ENCODE peak calls at places on chromosomes 12 and 14, in nine cellular contexts. L is neural progenitor cell, Y is SK-N-SH, A is GM23248, V is HCT116, Z is PC-3, N is OCI-LY7, W is MM.1S, R is hepatocyte. E is an unnamed sample.

GRCh38 chr12:69951108-69951507 is 126.1 kb downstream of the MYRFL start:
- DNase-seq in L (no peak), Y (no peak), A (no peak), V (no peak), Z (no peak), N (no peak), W (no peak), R (no peak), E (no peak)

GRCh38 chr12:78208106-78208505 is 377.4 kb downstream of the NAV3 start:
- DNase-seq in L (no peak), Y (no peak), A (peak), V (no peak), Z (peak), N (no peak), W (no peak), R (no peak), E (no peak)

GRCh38 chr14:101827286-101827685 is 65.8 kb downstream of the PPP2R5C start:
- DNase-seq in L (no peak), Y (no peak), A (no peak), V (no peak), Z (no peak), N (no peak), W (no peak), R (no peak), E (no peak)

GRCh38 chr12:96422192-96422591 is 22.0 kb upstream of the CDK17 start:
- DNase-seq in L (no peak), Y (no peak), A (peak), V (no peak), Z (no peak), N (no peak), W (no peak), R (no peak), E (no peak)

GRCh38 chr14:28613526-28613925 is 153.1 kb upstream of the FOXG1 start:
- DNase-seq in L (no peak), Y (no peak), A (no peak), V (no peak), Z (no peak), N (no peak), W (no peak), R (no peak), E (no peak)

GRCh38 chr14:34628681-34629135 is 1.2 kb downstream of the SNX6 start:
- DNase-seq in L (peak), Y (peak), A (peak), V (no peak), Z (no peak), N (peak), W (no peak), R (peak), E (no peak)

GRCh38 chr12:64413884-64414283 is 9.7 kb downstream of the XPOT start:
- DNase-seq in L (no peak), Y (no peak), A (no peak), V (no peak), Z (no peak), N (no peak), W (no peak), R (no peak), E (no peak)

GRCh38 chr12:27618836-27619235 is 77.4 kb upstream of the REP15 start:
- DNase-seq in L (no peak), Y (no peak), A (no peak), V (no peak), Z (no peak), N (no peak), W (no peak), R (no peak), E (no peak)

GRCh38 chr14:100755649-100756048 is 29.0 kb downstream of the DLK1 start:
- DNase-seq in L (no peak), Y (no peak), A (peak), V (peak), Z (peak), N (no peak), W (no peak), R (no peak), E (no peak)

GRCh38 chr12:113361574-113362370 is 3.4 kb downstream of the PLBD2 start:
- DNase-seq in L (no peak), Y (no peak), A (peak), V (no peak), Z (no peak), N (no peak), W (no peak), R (no peak), E (no peak)

GRCh38 chr14:77007975-77008421 is 20.5 kb downstream of the IRF2BPL start:
- DNase-seq in L (no peak), Y (no peak), A (no peak), V (no peak), Z (peak), N (no peak), W (no peak), R (peak), E (no peak)

GRCh38 chr12:130744274-130744673 is 28.2 kb upstream of the RIMBP2 start:
- DNase-seq in L (no peak), Y (no peak), A (no peak), V (no peak), Z (no peak), N (no peak), W (no peak), R (no peak), E (no peak)

DNA sequence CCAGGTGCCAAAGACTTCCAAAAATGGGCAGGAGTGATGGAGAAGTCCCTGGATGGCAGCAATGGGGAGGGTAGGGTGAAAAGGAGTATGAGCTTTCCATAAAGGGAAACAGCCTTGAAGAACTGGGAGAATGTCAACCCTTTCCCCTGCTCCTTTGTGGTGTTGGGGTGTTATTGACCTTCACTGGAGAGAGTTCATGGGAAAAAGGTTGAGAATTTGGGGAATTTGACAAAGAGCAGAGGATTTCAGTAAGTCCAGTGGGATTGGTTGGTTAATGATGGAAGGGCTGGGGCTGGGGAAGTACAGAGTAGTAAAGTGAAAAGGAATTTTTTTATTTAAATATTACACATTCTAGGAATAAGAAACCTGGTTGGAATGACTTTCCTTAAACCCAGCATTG is 116.6 kb downstream of the ERC1 start:
- DNase-seq in L (no peak), Y (no peak), A (no peak), V (no peak), Z (no peak), N (no peak), W (no peak), R (no peak), E (peak)
- TF ChIP-seq EZH2phosphoT487 in L (no peak), Y (no peak), A (no peak), V (no peak), Z (no peak), N (no peak), W (no peak), R (no peak), E (no peak)

GRCh38 chr14:39203659-39204606 is 28.9 kb downstream of the PNN start:
- DNase-seq in L (no peak), Y (no peak), A (no peak), V (peak), Z (peak), N (no peak), W (no peak), R (peak), E (no peak)
- TF ChIP-seq EZH2phosphoT487 in L (no peak), Y (no peak), A (no peak), V (no peak), Z (no peak), N (no peak), W (no peak), R (no peak), E (no peak)

GRCh38 chr14:36981832-36982528 is 190.4 kb downstream of the SLC25A21 start:
- DNase-seq in L (no peak), Y (no peak), A (peak), V (no peak), Z (peak), N (no peak), W (no peak), R (no peak), E (no peak)
- TF ChIP-seq EZH2phosphoT487 in L (no peak), Y (no peak), A (no peak), V (no peak), Z (no peak), N (no peak), W (no peak), R (no peak), E (no peak)

DNA sequence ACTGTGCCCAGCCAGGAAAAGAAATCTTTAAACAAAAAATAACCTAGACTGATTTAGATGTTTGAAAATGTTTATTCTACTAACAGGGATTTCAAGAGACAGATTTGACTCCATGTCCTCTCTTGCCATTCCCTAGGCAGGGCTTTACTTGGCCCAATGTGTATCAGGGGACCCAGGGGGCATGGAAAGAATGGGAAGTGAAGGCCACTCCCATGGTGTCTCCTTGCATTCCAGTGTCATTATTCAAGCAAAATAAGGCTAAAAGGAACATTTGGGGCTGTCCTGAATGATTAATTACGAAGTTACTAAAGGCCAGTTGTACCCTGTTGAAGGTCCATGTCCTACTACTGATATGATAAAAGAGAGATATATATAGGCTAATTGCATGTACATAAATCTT is 151.9 kb upstream of the ATF7IP start:
- DNase-seq in L (peak), Y (no peak), A (no peak), V (peak), Z (peak), N (no peak), W (no peak), R (no peak), E (no peak)
- TF ChIP-seq EZH2phosphoT487 in L (no peak), Y (no peak), A (no peak), V (no peak), Z (no peak), N (no peak), W (no peak), R (no peak), E (no peak)

GRCh38 chr14:65234752-65235361 is 132.5 kb upstream of the MAX start:
- DNase-seq in L (no peak), Y (no peak), A (no peak), V (no peak), Z (no peak), N (no peak), W (no peak), R (no peak), E (no peak)
- TF ChIP-seq EZH2phosphoT487 in L (no peak), Y (no peak), A (no peak), V (no peak), Z (no peak), N (no peak), W (no peak), R (no peak), E (no peak)

GRCh38 chr12:75724913-75725312 is 213.5 kb upstream of the KRR1 start:
- DNase-seq in L (no peak), Y (peak), A (peak), V (peak), Z (peak), N (no peak), W (no peak), R (peak), E (no peak)
- TF ChIP-seq EZH2phosphoT487 in L (no peak), Y (no peak), A (no peak), V (no peak), Z (no peak), N (no peak), W (no peak), R (no peak), E (no peak)

GRCh38 chr12:116456683-116457082 is 102.5 kb upstream of the MAP1LC3B2 start:
- DNase-seq in L (no peak), Y (no peak), A (peak), V (no peak), Z (peak), N (no peak), W (no peak), R (no peak), E (no peak)

GRCh38 chr12:116454076-116454475 is 105.1 kb upstream of the MAP1LC3B2 start:
- DNase-seq in L (no peak), Y (no peak), A (no peak), V (no peak), Z (no peak), N (no peak), W (no peak), R (no peak), E (no peak)

GRCh38 chr12:116456307-116456641 is 102.9 kb upstream of the MAP1LC3B2 start:
- DNase-seq in L (no peak), Y (no peak), A (peak), V (no peak), Z (no peak), N (no peak), W (no peak), R (no peak), E (no peak)

GRCh38 chr12:116454950-116455447 is 104.2 kb upstream of the MAP1LC3B2 start:
- DNase-seq in L (no peak), Y (no peak), A (peak), V (peak), Z (peak), N (no peak), W (no peak), R (peak), E (no peak)

GRCh38 chr12:116455540-116456306 is 103.5 kb upstream of the MAP1LC3B2 start:
- DNase-seq in L (peak), Y (peak), A (peak), V (peak), Z (peak), N (no peak), W (no peak), R (peak), E (peak)
- TF ChIP-seq EZH2phosphoT487 in L (no peak), Y (no peak), A (no peak), V (no peak), Z (no peak), N (no peak), W (no peak), R (no peak), E (no peak)

DNA sequence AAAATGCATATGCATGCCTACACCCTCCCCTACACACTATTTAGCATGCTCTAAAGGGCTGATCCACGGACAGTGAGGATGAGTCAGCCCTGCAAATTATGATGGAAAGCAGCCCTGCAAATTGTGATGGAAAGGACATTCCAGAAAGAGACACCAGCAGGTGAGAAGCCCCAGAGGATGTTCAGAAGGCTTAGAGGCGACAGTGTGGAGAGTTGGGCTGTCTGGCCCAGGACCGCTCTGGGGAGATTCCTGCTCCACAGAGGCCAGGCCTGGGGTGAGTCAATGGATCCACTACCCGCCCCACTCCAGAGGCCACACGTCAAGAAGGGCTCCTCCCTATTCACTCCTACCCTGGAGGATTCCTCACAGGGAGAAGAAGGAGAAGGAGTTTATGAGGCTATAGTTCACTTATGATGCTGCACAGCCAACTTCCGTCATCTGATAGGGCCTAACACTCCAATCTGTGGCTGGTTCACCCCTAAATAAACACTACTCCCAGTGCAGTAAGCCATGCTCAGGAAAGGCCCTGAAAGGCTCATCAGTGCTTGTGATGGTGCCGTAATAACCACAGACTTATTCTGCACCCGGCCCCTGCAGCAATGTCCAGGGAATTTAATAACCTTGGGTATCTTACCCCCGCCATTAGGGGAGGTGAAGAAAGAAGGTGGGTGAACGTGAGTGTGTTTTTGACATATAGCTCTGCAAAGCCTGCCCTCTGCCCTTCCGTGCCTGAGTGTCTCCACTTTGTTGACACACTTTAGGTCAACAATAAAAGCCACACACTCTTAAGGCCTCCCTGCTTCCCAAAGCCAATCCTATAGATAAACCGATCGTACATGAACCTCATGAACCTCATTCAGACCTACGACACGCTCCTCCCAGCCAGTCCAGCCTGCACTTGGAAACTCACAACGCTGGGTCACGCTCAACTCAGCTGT is 46.4 kb downstream of the CLMN start:
- DNase-seq in L (no peak), Y (no peak), A (peak), V (no peak), Z (no peak), N (no peak), W (no peak), R (peak), E (no peak)
- TF ChIP-seq EZH2phosphoT487 in L (no peak), Y (no peak), A (no peak), V (no peak), Z (no peak), N (no peak), W (no peak), R (no peak), E (no peak)